ENCODE peak calls at places on chromosomes 5 and 9, in ten cellular contexts. Q, F, N, C, Z, J, U, R, E and Y are unnamed samples.

GRCh38 chr9:92059669-92060068 is 55.5 kb downstream of the SPTLC1 start:
- DNase-seq in Q (no peak), F (no peak), N (peak), C (no peak), Z (no peak), J (no peak), U (no peak), R (no peak), E (no peak), Y (no peak)

GRCh38 chr5:151647320-151647861 is 39.3 kb downstream of the SPARC start:
- DNase-seq in Q (no peak), F (no peak), N (no peak), C (no peak), Z (no peak), J (no peak), U (no peak), R (no peak), E (no peak), Y (no peak)

GRCh38 chr5:56169281-56169680 is 63.8 kb downstream of the ANKRD55 start:
- DNase-seq in Q (no peak), F (no peak), N (no peak), C (no peak), Z (no peak), J (no peak), U (no peak), R (no peak), E (no peak), Y (no peak)

GRCh38 chr9:129697956-129698757 is 32.7 kb downstream of the PRRX2 start:
- DNase-seq in Q (peak), F (no peak), N (no peak), C (no peak), Z (peak), J (no peak), U (peak), R (no peak), E (no peak), Y (no peak)

GRCh38 chr5:102937916-102938315 is 182.0 kb downstream of the GIN1 start:
- DNase-seq in Q (no peak), F (no peak), N (no peak), C (no peak), Z (no peak), J (no peak), U (no peak), R (no peak), E (no peak), Y (peak)

GRCh38 chr5:1745806-1746370 is 53.7 kb downstream of the MRPL36 start:
- DNase-seq in Q (no peak), F (peak), N (no peak), C (no peak), Z (no peak), J (peak), U (peak), R (no peak), E (no peak), Y (no peak)

GRCh38 chr9:116102596-116102995 is 51.0 kb upstream of the PAPPA start:
- DNase-seq in Q (no peak), F (no peak), N (no peak), C (no peak), Z (no peak), J (no peak), U (no peak), R (no peak), E (no peak), Y (no peak)

GRCh38 chr9:131277673-131278420 is 1.5 kb upstream of the FAM78A start:
- DNase-seq in Q (peak), F (peak), N (peak), C (peak), Z (peak), J (peak), U (peak), R (peak), E (peak), Y (peak)

GRCh38 chr9:20646656-20647055 is 24.4 kb upstream of the MLLT3 start:
- DNase-seq in Q (no peak), F (no peak), N (no peak), C (no peak), Z (no peak), J (no peak), U (no peak), R (no peak), E (no peak), Y (peak)

GRCh38 chr9:128149001-128149701 is at the start of gene LCN2:
- DNase-seq in Q (no peak), F (no peak), N (no peak), C (peak), Z (no peak), J (peak), U (no peak), R (peak), E (peak), Y (no peak)

GRCh38 chr5:81838307-81838906 is 87.5 kb upstream of the SSBP2 start:
- DNase-seq in Q (peak), F (no peak), N (peak), C (peak), Z (no peak), J (peak), U (no peak), R (no peak), E (peak), Y (peak)

GRCh38 chr9:111969061-111969460 is 72.4 kb downstream of the UGCG start:
- DNase-seq in Q (no peak), F (no peak), N (no peak), C (no peak), Z (no peak), J (no peak), U (no peak), R (no peak), E (peak), Y (no peak)

GRCh38 chr5:53381-54174 is 38.4 kb upstream of the PLEKHG4B start:
- DNase-seq in Q (peak), F (peak), N (peak), C (peak), Z (no peak), J (peak), U (no peak), R (peak), E (peak), Y (no peak)

GRCh38 chr5:32506251-32506661 is 61.7 kb upstream of the ZFR start:
- DNase-seq in Q (no peak), F (no peak), N (no peak), C (no peak), Z (no peak), J (no peak), U (no peak), R (no peak), E (peak), Y (no peak)

GRCh38 chr5:196350-196749 is 5.1 kb downstream of the LRRC14B start:
- DNase-seq in Q (no peak), F (no peak), N (no peak), C (no peak), Z (no peak), J (no peak), U (no peak), R (no peak), E (no peak), Y (no peak)

GRCh38 chr5:947626-948471 is 55.2 kb downstream of the TRIP13 start:
- DNase-seq in Q (no peak), F (no peak), N (no peak), C (no peak), Z (no peak), J (peak), U (peak), R (no peak), E (peak), Y (no peak)

GRCh38 chr5:98962587-98962986 is 33.8 kb upstream of the CHD1 start:
- DNase-seq in Q (no peak), F (no peak), N (no peak), C (no peak), Z (no peak), J (no peak), U (no peak), R (no peak), E (no peak), Y (no peak)

GRCh38 chr5:14762568-14763216 is 98.2 kb downstream of the OTULIN start:
- DNase-seq in Q (no peak), F (no peak), N (no peak), C (no peak), Z (no peak), J (no peak), U (no peak), R (no peak), E (no peak), Y (no peak)

GRCh38 chr5:89513299-89514044 is 630.5 kb upstream of the MEF2C start:
- DNase-seq in Q (no peak), F (no peak), N (no peak), C (no peak), Z (no peak), J (no peak), U (no peak), R (no peak), E (peak), Y (no peak)

GRCh38 chr5:16617272-16617973 is 626 bp upstream of the RETREG1 start:
- DNase-seq in Q (peak), F (no peak), N (peak), C (no peak), Z (no peak), J (no peak), U (no peak), R (no peak), E (no peak), Y (no peak)

GRCh38 chr9:89154651-89155336 is 23.8 kb downstream of the SHC3 start:
- DNase-seq in Q (peak), F (no peak), N (no peak), C (no peak), Z (no peak), J (peak), U (no peak), R (peak), E (peak), Y (peak)

GRCh38 chr5:136210259-136210658 is 17.3 kb upstream of the SMIM32 start:
- DNase-seq in Q (no peak), F (no peak), N (no peak), C (no peak), Z (no peak), J (no peak), U (no peak), R (no peak), E (peak), Y (peak)

GRCh38 chr5:135438712-135439111 is 8.4 kb downstream of the DCANP1 start:
- DNase-seq in Q (no peak), F (no peak), N (no peak), C (no peak), Z (no peak), J (no peak), U (no peak), R (no peak), E (no peak), Y (no peak)

GRCh38 chr5:151155777-151156731 is 1.5 kb downstream of the ANXA6 start:
- DNase-seq in Q (peak), F (no peak), N (peak), C (no peak), Z (no peak), J (peak), U (no peak), R (no peak), E (peak), Y (peak)

GRCh38 chr9:129509508-129509907 is 111.4 kb downstream of the C9orf50 start:
- DNase-seq in Q (no peak), F (no peak), N (no peak), C (no peak), Z (no peak), J (no peak), U (no peak), R (no peak), E (peak), Y (peak)

GRCh38 chr5:6117212-6117611 is 261.1 kb downstream of the MED10 start:
- DNase-seq in Q (no peak), F (no peak), N (peak), C (no peak), Z (no peak), J (no peak), U (no peak), R (no peak), E (no peak), Y (no peak)

GRCh38 chr9:26809795-26810194 is 82.8 kb downstream of the CAAP1 start:
- DNase-seq in Q (no peak), F (no peak), N (no peak), C (no peak), Z (no peak), J (no peak), U (no peak), R (no peak), E (peak), Y (peak)

GRCh38 chr5:115379622-115380344 is 83.3 kb upstream of the CCDC112 start:
- DNase-seq in Q (peak), F (no peak), N (no peak), C (no peak), Z (no peak), J (no peak), U (no peak), R (no peak), E (no peak), Y (no peak)

GRCh38 chr5:119451561-119451960 is 736 bp upstream of the HSD17B4 start:
- DNase-seq in Q (no peak), F (no peak), N (no peak), C (peak), Z (no peak), J (no peak), U (no peak), R (no peak), E (no peak), Y (no peak)
- TF ChIP-seq CTCF in Q (no peak), F (peak), N (no peak), C (peak), Z (no peak), J (no peak), U (no peak), R (no peak), E (no peak), Y (no peak)

GRCh38 chr5:84091400-84091799 is 293.3 kb downstream of the EDIL3 start:
- DNase-seq in Q (no peak), F (no peak), N (peak), C (no peak), Z (no peak), J (no peak), U (no peak), R (no peak), E (no peak), Y (no peak)

GRCh38 chr5:84085387-84086041 is 299.2 kb downstream of the EDIL3 start:
- DNase-seq in Q (no peak), F (no peak), N (no peak), C (no peak), Z (no peak), J (no peak), U (no peak), R (no peak), E (no peak), Y (no peak)

GRCh38 chr5:84086517-84086916 is 298.2 kb downstream of the EDIL3 start:
- DNase-seq in Q (no peak), F (no peak), N (no peak), C (no peak), Z (no peak), J (no peak), U (no peak), R (no peak), E (no peak), Y (no peak)

GRCh38 chr5:84092738-84093137 is 291.9 kb downstream of the EDIL3 start:
- DNase-seq in Q (no peak), F (no peak), N (no peak), C (no peak), Z (no peak), J (no peak), U (no peak), R (no peak), E (no peak), Y (no peak)

DNA sequence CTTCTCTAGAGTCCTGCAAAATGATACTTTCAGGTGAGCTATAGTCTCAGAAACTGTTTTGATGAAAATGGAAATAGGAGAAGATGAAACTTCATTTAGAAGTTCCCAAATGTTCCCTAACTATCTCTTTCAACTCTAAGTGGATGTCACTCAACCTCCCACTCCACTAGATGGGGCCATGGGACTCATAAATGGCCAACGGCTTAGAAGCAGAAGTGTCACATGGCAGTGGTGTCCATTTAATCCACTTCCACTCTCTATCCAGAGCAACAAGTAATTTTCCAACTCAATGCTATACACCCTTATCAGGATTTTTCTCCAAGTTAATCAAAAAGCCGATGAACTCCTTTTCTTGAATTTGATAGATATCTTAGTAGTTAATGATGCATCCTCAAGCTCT is 295.7 kb downstream of the EDIL3 start:
- DNase-seq in Q (no peak), F (no peak), N (peak), C (no peak), Z (no peak), J (no peak), U (no peak), R (no peak), E (peak), Y (peak)
- TF ChIP-seq CTCF in Q (no peak), F (no peak), N (peak), C (no peak), Z (peak), J (no peak), U (no peak), R (peak), E (peak), Y (peak)

GRCh38 chr9:18703086-18703750 is 229.3 kb downstream of the ADAMTSL1 start:
- DNase-seq in Q (no peak), F (no peak), N (no peak), C (no peak), Z (no peak), J (no peak), U (no peak), R (no peak), E (peak), Y (peak)
- TF ChIP-seq CTCF in Q (no peak), F (no peak), N (no peak), C (no peak), Z (no peak), J (no peak), U (no peak), R (no peak), E (no peak), Y (no peak)

DNA sequence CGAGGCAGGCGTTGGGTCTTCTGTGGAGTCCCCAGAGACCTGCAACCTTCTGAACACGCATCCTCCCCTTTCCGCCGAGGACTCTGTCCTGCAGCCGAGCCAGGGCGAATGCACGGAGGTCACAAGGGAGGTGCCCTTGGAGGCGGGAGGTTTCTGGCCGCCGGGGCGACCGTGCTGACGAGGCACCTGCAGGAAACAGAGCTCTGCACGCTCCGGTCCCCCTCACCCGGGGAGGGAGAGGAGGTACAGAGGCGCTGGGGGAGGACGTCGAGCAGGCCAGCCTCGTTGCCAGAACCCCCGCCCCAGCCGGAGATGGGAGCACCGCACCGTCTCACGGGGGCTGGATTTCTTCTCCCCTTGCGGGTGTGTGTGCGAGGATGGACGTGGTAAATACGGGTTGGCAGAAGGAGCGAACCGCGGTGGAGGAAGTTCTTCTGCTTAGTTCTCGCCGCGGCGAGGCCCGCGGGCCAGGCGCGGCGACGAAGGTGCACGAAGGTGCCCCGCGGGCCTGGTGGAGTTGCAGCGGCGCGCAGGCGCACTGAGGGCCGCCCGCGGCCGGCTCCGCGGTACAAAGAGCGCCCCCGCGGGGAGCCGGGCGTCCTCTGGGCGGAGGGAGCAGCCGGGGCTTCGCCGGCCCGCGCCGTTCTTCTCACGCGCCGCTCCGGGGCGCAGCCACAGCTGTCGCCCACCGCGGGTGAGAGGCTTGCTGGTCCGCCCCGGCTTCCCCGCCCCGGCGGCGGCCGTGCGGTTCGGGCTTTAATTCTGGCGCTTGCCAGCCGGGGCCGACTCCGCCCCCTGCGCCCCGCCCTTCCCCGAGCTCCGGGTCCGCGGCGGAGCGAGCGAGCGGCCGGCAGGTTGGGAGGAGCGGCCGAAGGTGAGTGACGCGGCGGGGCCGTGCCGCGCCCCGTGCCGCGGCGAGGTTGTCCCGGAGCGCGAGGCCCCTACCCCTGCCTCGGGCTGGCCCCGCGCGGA is 289.5 kb downstream of the DOCK8 start:
- DNase-seq in Q (peak), F (peak), N (peak), C (peak), Z (peak), J (peak), U (peak), R (peak), E (peak), Y (peak)
- TF ChIP-seq CTCF in Q (no peak), F (no peak), N (peak), C (peak), Z (peak), J (peak), U (peak), R (peak), E (no peak), Y (peak)

GRCh38 chr5:26872337-26872736 is 166.0 kb downstream of the CDH9 start:
- DNase-seq in Q (no peak), F (no peak), N (no peak), C (no peak), Z (no peak), J (no peak), U (no peak), R (no peak), E (no peak), Y (no peak)
- TF ChIP-seq CTCF in Q (no peak), F (no peak), N (no peak), C (no peak), Z (no peak), J (no peak), U (no peak), R (no peak), E (no peak), Y (no peak)

GRCh38 chr5:75049581-75050274 is 2.6 kb downstream of the GCNT4 start:
- DNase-seq in Q (peak), F (peak), N (peak), C (peak), Z (no peak), J (peak), U (peak), R (peak), E (peak), Y (peak)

GRCh38 chr5:75051217-75051751 is 1.1 kb downstream of the GCNT4 start:
- DNase-seq in Q (peak), F (no peak), N (peak), C (no peak), Z (no peak), J (no peak), U (no peak), R (no peak), E (no peak), Y (no peak)

GRCh38 chr5:75048457-75048953 is 3.9 kb downstream of the GCNT4 start:
- DNase-seq in Q (peak), F (no peak), N (no peak), C (no peak), Z (no peak), J (no peak), U (no peak), R (no peak), E (no peak), Y (no peak)

GRCh38 chr5:75052461-75053285 is at the start of gene GCNT4:
- DNase-seq in Q (peak), F (peak), N (peak), C (no peak), Z (no peak), J (peak), U (peak), R (peak), E (peak), Y (peak)

GRCh38 chr5:75050415-75050814 is 1.9 kb downstream of the GCNT4 start:
- DNase-seq in Q (peak), F (peak), N (peak), C (peak), Z (no peak), J (no peak), U (no peak), R (peak), E (peak), Y (peak)
- TF ChIP-seq CTCF in Q (no peak), F (no peak), N (peak), C (peak), Z (no peak), J (peak), U (no peak), R (no peak), E (peak), Y (peak)

DNA sequence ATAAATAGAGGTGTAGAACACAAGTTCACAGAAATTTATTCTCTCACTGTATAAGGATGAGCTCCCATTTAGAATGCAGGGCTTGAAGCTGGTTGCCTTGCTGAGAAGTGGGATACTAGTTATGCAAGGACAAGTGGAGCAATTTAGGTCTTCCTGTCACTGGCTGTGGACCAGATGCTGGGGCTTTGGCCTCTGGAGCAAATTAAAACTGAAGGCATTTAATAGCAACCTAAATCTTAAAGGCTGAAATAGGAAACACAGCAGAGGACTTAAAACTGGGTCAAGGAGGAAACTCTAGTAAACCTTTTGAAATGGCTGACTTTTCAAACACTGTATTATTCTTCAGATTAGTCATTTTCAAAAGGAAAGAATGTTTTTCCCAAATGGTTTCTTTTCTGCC is 319.4 kb downstream of the RAB3C start:
- DNase-seq in Q (no peak), F (no peak), N (no peak), C (no peak), Z (no peak), J (no peak), U (no peak), R (no peak), E (no peak), Y (no peak)
- TF ChIP-seq CTCF in Q (no peak), F (no peak), N (no peak), C (no peak), Z (no peak), J (no peak), U (no peak), R (no peak), E (no peak), Y (no peak)